ENCODE peak calls at places on chromosomes 4 and X, in ten cellular contexts. J is H7, M is IMR-90, L is RPMI7951, W is tibial artery, T is HL-60, Y is DMS153, P is NCI-H748 treated with DMSO at 0.1 percent for 48 hours, H is foreskin fibroblast, G is NCI-H2171. R is an unnamed sample.

GRCh38 chr4:21728231-21728758 is 220.3 kb downstream of the KCNIP4 start:
- DNase-seq in J (no peak), M (no peak), L (no peak), W (no peak), T (no peak), Y (no peak), P (no peak), H (no peak), G (no peak), R (no peak)

GRCh38 chr4:122874194-122874593 is 47.6 kb downstream of the FGF2 start:
- DNase-seq in J (no peak), M (peak; percentile 90), L (peak; percentile 48), W (no peak), T (peak; percentile 6), Y (no peak), P (no peak), H (peak; percentile 87), G (no peak), R (peak; percentile 43)

GRCh38 chr4:53361451-53361850 is 4.4 kb downstream of the SCFD2 start:
- DNase-seq in J (no peak), M (peak; percentile 32), L (no peak), W (no peak), T (no peak), Y (no peak), P (no peak), H (peak; percentile 69), G (no peak), R (no peak)

GRCh38 chr4:150572704-150573504 is 9.0 kb upstream of the MAB21L2 start:
- DNase-seq in J (no peak), M (no peak), L (no peak), W (no peak), T (no peak), Y (no peak), P (no peak), H (no peak), G (no peak), R (no peak)

GRCh38 chrX:9370888-9371287 is 94.0 kb upstream of the TBL1X start:
- DNase-seq in J (no peak), M (peak; percentile 12), L (peak; percentile 42), W (peak; percentile 50), T (no peak), Y (no peak), P (no peak), H (no peak), G (no peak), R (no peak)

GRCh38 chrX:135543924-135544323 is 23.5 kb downstream of the INTS6L start:
- DNase-seq in J (no peak), M (no peak), L (no peak), W (no peak), T (no peak), Y (no peak), P (no peak), H (no peak), G (no peak), R (no peak)

GRCh38 chr4:162523171-162523570 is 359.4 kb upstream of the FSTL5 start:
- DNase-seq in J (no peak), M (no peak), L (no peak), W (no peak), T (no peak), Y (no peak), P (no peak), H (no peak), G (no peak), R (no peak)

GRCh38 chr4:7699040-7699439 is 240.6 kb downstream of the AFAP1 start:
- DNase-seq in J (peak; percentile 74), M (peak; percentile 86), L (peak; percentile 91), W (peak; percentile 31), T (no peak), Y (no peak), P (no peak), H (peak; percentile 22), G (no peak), R (peak; percentile 75)

GRCh38 chr4:188145626-188146025 is 6.4 kb downstream of the TRIML1 start:
- DNase-seq in J (no peak), M (peak; percentile 21), L (no peak), W (no peak), T (no peak), Y (no peak), P (no peak), H (no peak), G (no peak), R (no peak)

GRCh38 chrX:3603026-3603661 is 110.3 kb downstream of the PRKX start:
- DNase-seq in J (no peak), M (no peak), L (no peak), W (no peak), T (no peak), Y (no peak), P (no peak), H (no peak), G (no peak), R (no peak)

GRCh38 chr4:173346074-173346473 is 11.9 kb upstream of the HMGB2 start:
- DNase-seq in J (no peak), M (peak; percentile 47), L (peak; percentile 51), W (no peak), T (no peak), Y (no peak), P (no peak), H (peak; percentile 71), G (no peak), R (peak; percentile 35)

GRCh38 chrX:97399400-97399799 is 515.7 kb downstream of the RPA4 start:
- DNase-seq in J (no peak), M (peak; percentile 81), L (peak; percentile 43), W (no peak), T (no peak), Y (peak; percentile 1), P (no peak), H (peak; percentile 66), G (no peak), R (peak; percentile 47)

GRCh38 chrX:29555465-29556091 is 659.8 kb upstream of the MAGEB2 start:
- DNase-seq in J (no peak), M (no peak), L (no peak), W (no peak), T (no peak), Y (no peak), P (no peak), H (no peak), G (no peak), R (no peak)

GRCh38 chr4:142091085-142091513 is 454.7 kb downstream of the IL15 start:
- DNase-seq in J (no peak), M (peak; percentile 97), L (peak; percentile 26), W (peak; percentile 30), T (no peak), Y (no peak), P (no peak), H (peak; percentile 93), G (no peak), R (peak; percentile 53)

GRCh38 chr4:109990307-109991257 is 77.9 kb downstream of the EGF start:
- DNase-seq in J (no peak), M (no peak), L (no peak), W (no peak), T (peak; percentile 92), Y (no peak), P (no peak), H (no peak), G (no peak), R (no peak)

GRCh38 chr4:113849771-113850170 is 88.2 kb upstream of the CAMK2D start:
- DNase-seq in J (no peak), M (peak; percentile 61), L (peak; percentile 46), W (no peak), T (no peak), Y (no peak), P (no peak), H (peak; percentile 78), G (no peak), R (peak; percentile 16)

GRCh38 chrX:103464071-103464773 is 55.1 kb downstream of the RAB40A start:
- DNase-seq in J (peak; percentile 37), M (peak; percentile 47), L (peak; percentile 29), W (no peak), T (no peak), Y (no peak), P (no peak), H (peak; percentile 70), G (no peak), R (peak; percentile 32)

GRCh38 chrX:78886550-78886949 is 58.6 kb upstream of the P2RY10 start:
- DNase-seq in J (no peak), M (no peak), L (peak; percentile 27), W (no peak), T (peak; percentile 3), Y (no peak), P (no peak), H (peak; percentile 30), G (no peak), R (no peak)

GRCh38 chr4:82469776-82470345 is 39.5 kb downstream of the ENOPH1 start:
- DNase-seq in J (no peak), M (peak; percentile 70), L (peak; percentile 24), W (no peak), T (no peak), Y (no peak), P (no peak), H (peak; percentile 75), G (no peak), R (peak; percentile 12)

GRCh38 chr4:75919914-75920313 is 17.7 kb upstream of the PPEF2 start:
- DNase-seq in J (no peak), M (peak; percentile 20), L (no peak), W (no peak), T (no peak), Y (no peak), P (no peak), H (peak; percentile 34), G (no peak), R (peak; percentile 22)

GRCh38 chrX:54397113-54397512 is 39.3 kb upstream of the WNK3 start:
- DNase-seq in J (no peak), M (no peak), L (no peak), W (no peak), T (no peak), Y (no peak), P (no peak), H (no peak), G (no peak), R (no peak)

GRCh38 chr4:2725380-2725779 is 30.8 kb downstream of the TNIP2 start:
- DNase-seq in J (no peak), M (no peak), L (no peak), W (no peak), T (no peak), Y (no peak), P (no peak), H (no peak), G (no peak), R (no peak)

GRCh38 chr4:158446106-158446505 is 75.6 kb upstream of the RXFP1 start:
- DNase-seq in J (no peak), M (peak; percentile 79), L (no peak), W (no peak), T (no peak), Y (no peak), P (no peak), H (peak; percentile 88), G (no peak), R (peak; percentile 9)

GRCh38 chr4:162849922-162850321 is 316.8 kb downstream of the NAF1 start:
- DNase-seq in J (no peak), M (no peak), L (no peak), W (no peak), T (no peak), Y (no peak), P (no peak), H (no peak), G (no peak), R (no peak)

GRCh38 chr4:16226816-16227461 is 668 bp upstream of the TAPT1 start:
- DNase-seq in J (peak; percentile 77), M (no peak), L (peak; percentile 38), W (peak; percentile 56), T (no peak), Y (no peak), P (no peak), H (peak; percentile 62), G (no peak), R (peak; percentile 47)

GRCh38 chr4:98828801-98829200 is 100.1 kb downstream of the EIF4E start:
- DNase-seq in J (peak; percentile 15), M (no peak), L (peak; percentile 59), W (no peak), T (no peak), Y (no peak), P (no peak), H (peak; percentile 18), G (no peak), R (no peak)

GRCh38 chr4:120085705-120086104 is 19.1 kb upstream of the MAD2L1 start:
- DNase-seq in J (no peak), M (peak; percentile 86), L (no peak), W (no peak), T (no peak), Y (no peak), P (no peak), H (peak; percentile 66), G (no peak), R (peak; percentile 20)

GRCh38 chr4:78299565-78299972 is 242.4 kb downstream of the FRAS1 start:
- DNase-seq in J (no peak), M (peak; percentile 17), L (no peak), W (no peak), T (no peak), Y (no peak), P (no peak), H (peak; percentile 52), G (no peak), R (no peak)

R was measured in AG08396.